ENCODE peak calls at places on chromosomes 2 and 18, in ten cellular contexts. F, L, G, D, J, K, N, V, P and H are unnamed samples.

GRCh38 chr2:237952851-237953250 is 14.0 kb upstream of the UBE2F start:
- DNase-seq in D (no peak), J (no peak), N (no peak), F (no peak), L (no peak), P (no peak), K (no peak), G (no peak), V (no peak), H (no peak)

GRCh38 chr2:101655941-101656422 is 41.5 kb upstream of the MAP4K4 start:
- DNase-seq in V (no peak), F (peak; percentile 66), D (no peak), L (no peak), P (peak; percentile 68), K (peak; percentile 80), J (peak; percentile 76), G (no peak), N (no peak), H (no peak)

GRCh38 chr18:69127844-69128486 is 272.7 kb upstream of the DOK6 start:
- DNase-seq in N (no peak), F (no peak), G (no peak), P (peak; percentile 11), V (no peak), K (peak; percentile 1), J (no peak), D (no peak), L (no peak), H (no peak)

GRCh38 chr2:211157211-211157610 is 600.8 kb downstream of the CPS1 start:
- DNase-seq in P (peak; percentile 2), L (no peak), G (no peak), J (no peak), K (no peak), F (no peak), V (no peak), N (no peak), D (no peak), H (no peak)

GRCh38 chr2:2743164-2743571 is 412.1 kb upstream of the MYT1L start:
- DNase-seq in G (peak; percentile 35), F (no peak), K (peak; percentile 71), J (peak; percentile 1), D (no peak), N (no peak), P (no peak), L (no peak), V (no peak), H (no peak)

GRCh38 chr2:197122821-197123220 is 187.8 kb downstream of the ANKRD44 start:
- DNase-seq in V (no peak), P (no peak), J (no peak), F (no peak), N (no peak), L (no peak), G (no peak), K (no peak), D (no peak), H (no peak)

GRCh38 chr2:33719067-33719466 is 120.0 kb upstream of the FAM98A start:
- DNase-seq in V (no peak), G (no peak), P (no peak), D (no peak), N (no peak), F (no peak), K (no peak), J (no peak), L (no peak), H (no peak)

GRCh38 chr2:240002983-240003382 is 22.2 kb downstream of the NDUFA10 start:
- DNase-seq in P (no peak), D (no peak), J (no peak), G (no peak), N (no peak), L (no peak), F (no peak), K (no peak), V (no peak), H (no peak)

GRCh38 chr2:53497020-53497419 is 270.6 kb upstream of the CHAC2 start:
- DNase-seq in D (no peak), G (no peak), N (no peak), V (no peak), K (no peak), P (no peak), L (no peak), F (no peak), J (no peak), H (no peak)

GRCh38 chr2:53500181-53500580 is 267.4 kb upstream of the CHAC2 start:
- DNase-seq in G (no peak), P (peak; percentile 34), N (no peak), J (peak; percentile 21), V (no peak), K (no peak), L (no peak), F (peak; percentile 68), D (no peak), H (no peak)

GRCh38 chr2:53498210-53498609 is 269.4 kb upstream of the CHAC2 start:
- DNase-seq in G (no peak), K (peak; percentile 30), D (no peak), N (no peak), V (no peak), P (peak; percentile 87), J (peak; percentile 88), L (no peak), F (no peak), H (no peak)
- H3K9me3 ChIP-seq in G (no peaks in the 10 kb centered on the region), K (no peaks in the 10 kb centered on the region), D (no peaks in the 10 kb centered on the region), N (no peaks in the 10 kb centered on the region), V (no peaks in the 10 kb centered on the region), P (no peaks in the 10 kb centered on the region), J (no peaks in the 10 kb centered on the region), L (no peaks in the 10 kb centered on the region), F (no peaks in the 10 kb centered on the region), H (no peaks in the 10 kb centered on the region)

GRCh38 chr2:88400398-88400797 is 52.1 kb downstream of the FOXI3 start:
- DNase-seq in N (no peak), G (no peak), P (no peak), L (no peak), K (no peak), J (no peak), D (no peak), V (no peak), F (no peak), H (no peak)

GRCh38 chr2:88396209-88396608 is 56.3 kb downstream of the FOXI3 start:
- DNase-seq in P (no peak), N (no peak), V (no peak), D (no peak), G (no peak), J (no peak), F (no peak), L (no peak), K (no peak), H (no peak)

DNA sequence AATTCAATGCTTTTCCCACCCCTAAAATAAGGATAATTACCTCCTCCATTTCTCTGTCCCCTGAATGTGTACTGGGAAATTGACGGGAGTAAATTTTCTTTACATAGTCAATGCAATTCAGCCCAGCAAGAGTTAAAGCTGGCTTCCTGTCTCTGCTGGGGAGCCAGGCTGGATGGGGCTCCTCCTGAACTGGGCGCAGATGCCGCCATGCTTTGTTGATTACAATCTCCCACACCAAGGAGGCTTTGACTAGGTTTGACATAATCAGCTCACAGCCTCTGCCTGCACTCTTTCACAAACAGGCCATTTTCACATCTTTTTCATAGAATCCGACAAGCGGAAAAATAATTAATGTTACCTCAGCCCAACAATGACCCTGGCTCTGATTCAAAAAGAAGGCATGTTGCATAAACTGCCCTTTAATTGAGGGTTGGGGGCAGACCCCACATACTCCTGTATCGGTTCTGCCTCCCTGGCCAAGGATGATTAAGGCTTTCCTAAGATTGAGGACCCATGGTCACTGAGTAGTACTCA is 54.3 kb downstream of the FOXI3 start:
- DNase-seq in J (no peak), L (no peak), V (no peak), D (no peak), K (no peak), N (no peak), P (no peak), F (no peak), G (no peak), H (no peak)
- H3K9me3 ChIP-seq in J (no peaks in the 10 kb centered on the region), L (no peaks in the 10 kb centered on the region), V (no peaks in the 10 kb centered on the region), D (no peaks in the 10 kb centered on the region), K (no peaks in the 10 kb centered on the region), N (no peaks in the 10 kb centered on the region), P (no peaks in the 10 kb centered on the region), F (no peaks in the 10 kb centered on the region), G (no peaks in the 10 kb centered on the region), H (no peaks in the 10 kb centered on the region)

DNA sequence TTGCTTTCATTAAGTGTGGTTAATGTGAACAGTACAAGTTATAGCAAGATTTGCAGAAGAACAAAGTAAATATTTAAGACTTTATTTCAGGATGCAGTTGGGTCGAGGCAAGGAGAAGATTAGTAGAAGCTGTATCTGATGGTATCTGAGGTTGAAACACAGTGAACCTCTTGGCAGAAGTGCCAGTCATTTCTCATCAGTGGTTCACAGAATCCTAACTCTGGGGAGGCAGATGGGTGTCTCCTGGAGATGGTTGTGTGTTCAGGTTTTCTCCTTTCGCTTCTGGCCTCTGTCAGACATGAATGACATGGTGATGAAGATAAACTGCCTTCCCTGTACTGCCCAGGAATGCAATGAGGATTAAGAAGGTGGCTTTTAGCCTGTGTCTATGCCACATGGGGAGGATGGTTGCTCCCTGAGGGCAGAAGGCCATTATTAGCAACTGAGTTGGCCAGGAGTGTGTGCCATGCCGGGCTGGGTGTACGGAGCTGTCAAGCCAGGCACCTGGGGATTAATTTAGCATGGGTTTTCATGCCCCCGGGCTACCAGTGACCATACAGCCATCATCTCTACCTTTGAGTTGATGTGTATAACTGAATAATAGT is 28.0 kb downstream of the MGAT5 start:
- DNase-seq in N (no peak), P (no peak), F (no peak), V (no peak), L (no peak), D (no peak), J (no peak), G (no peak), K (no peak), H (no peak)
- H3K9me3 ChIP-seq in N (no peaks in the 10 kb centered on the region), P (no peaks in the 10 kb centered on the region), F (no peaks in the 10 kb centered on the region), V (no peaks in the 10 kb centered on the region), L (no peaks in the 10 kb centered on the region), D (no peaks in the 10 kb centered on the region), J (no peaks in the 10 kb centered on the region), G (no peaks in the 10 kb centered on the region), K (no peaks in the 10 kb centered on the region), H (no peaks in the 10 kb centered on the region)

GRCh38 chr2:42049411-42050349 is 1.9 kb downstream of the PKDCC start:
- DNase-seq in G (peak; percentile 68), J (no peak), N (peak; percentile 52), D (no peak), V (no peak), P (peak; percentile 42), K (peak; percentile 51), L (no peak), F (peak; percentile 79), H (no peak)
- H3K9me3 ChIP-seq in G (no peaks in the 10 kb centered on the region), J (no peaks in the 10 kb centered on the region), N (no peaks in the 10 kb centered on the region), D (no peaks in the 10 kb centered on the region), V (no peaks in the 10 kb centered on the region), P (no peaks in the 10 kb centered on the region), K (no peaks in the 10 kb centered on the region), L (no peaks in the 10 kb centered on the region), F (no peaks in the 10 kb centered on the region), H (no peaks in the 10 kb centered on the region)